ENCODE peak calls at places on chromosomes 1 and 21, in nine cellular contexts. One of them, this sample, is unnamed.

GRCh38 chr1:240245629-240246020 is 153.9 kb downstream of the FMN2 start:
- DNase-seq in astrocyte of the cerebellum: no peak
- DNase-seq in activated CD4-positive, alpha-beta T cell treated with anti-CD3 and anti-CD28 coated beads, Interleukin-2, amount 50 U/mL, for 1 hour: no peak
- DNase-seq in heart left ventricle: no peak
- DNase-seq in kidney: no peak
- DNase-seq in NCI-H1694: no peak
- DNase-seq in brain microvascular endothelial cell: no peak
- DNase-seq in mucosa of gallbladder: no peak
- DNase-seq in NCI-H226: peak; percentile 40
- DNase-seq in this sample: no peak

GRCh38 chr1:17861685-17862084 is 106.6 kb downstream of the ACTL8 start:
- DNase-seq in astrocyte of the cerebellum: no peak
- DNase-seq in activated CD4-positive, alpha-beta T cell treated with anti-CD3 and anti-CD28 coated beads, Interleukin-2, amount 50 U/mL, for 1 hour: no peak
- DNase-seq in heart left ventricle: no peak
- DNase-seq in kidney: no peak
- DNase-seq in NCI-H1694: peak; percentile 54
- DNase-seq in brain microvascular endothelial cell: peak; percentile 57
- DNase-seq in mucosa of gallbladder: no peak
- DNase-seq in NCI-H226: peak; percentile 51
- DNase-seq in this sample: no peak

GRCh38 chr1:236532850-236533249 is 9.1 kb downstream of the LGALS8 start:
- DNase-seq in astrocyte of the cerebellum: no peak
- DNase-seq in activated CD4-positive, alpha-beta T cell treated with anti-CD3 and anti-CD28 coated beads, Interleukin-2, amount 50 U/mL, for 1 hour: no peak
- DNase-seq in heart left ventricle: no peak
- DNase-seq in kidney: no peak
- DNase-seq in NCI-H1694: no peak
- DNase-seq in brain microvascular endothelial cell: no peak
- DNase-seq in mucosa of gallbladder: no peak
- DNase-seq in NCI-H226: no peak
- DNase-seq in this sample: no peak

GRCh38 chr1:116853680-116854191 is 56.0 kb upstream of the PTGFRN start:
- DNase-seq in astrocyte of the cerebellum: peak; percentile 78
- DNase-seq in activated CD4-positive, alpha-beta T cell treated with anti-CD3 and anti-CD28 coated beads, Interleukin-2, amount 50 U/mL, for 1 hour: no peak
- DNase-seq in heart left ventricle: no peak
- DNase-seq in kidney: no peak
- DNase-seq in NCI-H1694: peak; percentile 75
- DNase-seq in brain microvascular endothelial cell: peak; percentile 92
- DNase-seq in mucosa of gallbladder: peak; percentile 73
- DNase-seq in NCI-H226: peak; percentile 71
- DNase-seq in this sample: peak; percentile 72

GRCh38 chr1:231420299-231420958 is 1.7 kb downstream of the EGLN1 start:
- DNase-seq in astrocyte of the cerebellum: no peak
- DNase-seq in activated CD4-positive, alpha-beta T cell treated with anti-CD3 and anti-CD28 coated beads, Interleukin-2, amount 50 U/mL, for 1 hour: no peak
- DNase-seq in heart left ventricle: no peak
- DNase-seq in kidney: no peak
- DNase-seq in NCI-H1694: no peak
- DNase-seq in brain microvascular endothelial cell: no peak
- DNase-seq in mucosa of gallbladder: no peak
- DNase-seq in NCI-H226: no peak
- DNase-seq in this sample: peak; percentile 19

GRCh38 chr1:186026946-186027345 is 292.8 kb downstream of the HMCN1 start:
- DNase-seq in astrocyte of the cerebellum: no peak
- DNase-seq in activated CD4-positive, alpha-beta T cell treated with anti-CD3 and anti-CD28 coated beads, Interleukin-2, amount 50 U/mL, for 1 hour: no peak
- DNase-seq in heart left ventricle: no peak
- DNase-seq in kidney: no peak
- DNase-seq in NCI-H1694: no peak
- DNase-seq in brain microvascular endothelial cell: peak; percentile 46
- DNase-seq in mucosa of gallbladder: no peak
- DNase-seq in NCI-H226: no peak
- DNase-seq in this sample: no peak

GRCh38 chr1:161420763-161421455 is 53.2 kb upstream of the CFAP126 start:
- DNase-seq in astrocyte of the cerebellum: no peak
- DNase-seq in activated CD4-positive, alpha-beta T cell treated with anti-CD3 and anti-CD28 coated beads, Interleukin-2, amount 50 U/mL, for 1 hour: no peak
- DNase-seq in heart left ventricle: no peak
- DNase-seq in kidney: no peak
- DNase-seq in NCI-H1694: no peak
- DNase-seq in brain microvascular endothelial cell: no peak
- DNase-seq in mucosa of gallbladder: no peak
- DNase-seq in NCI-H226: no peak
- DNase-seq in this sample: peak; percentile 29

GRCh38 chr1:147541672-147542548 is 609 bp downstream of the BCL9 start:
- DNase-seq in astrocyte of the cerebellum: no peak
- DNase-seq in activated CD4-positive, alpha-beta T cell treated with anti-CD3 and anti-CD28 coated beads, Interleukin-2, amount 50 U/mL, for 1 hour: no peak
- DNase-seq in heart left ventricle: peak; percentile 62
- DNase-seq in kidney: peak; percentile 85
- DNase-seq in NCI-H1694: no peak
- DNase-seq in brain microvascular endothelial cell: peak; percentile 44
- DNase-seq in mucosa of gallbladder: peak; percentile 17
- DNase-seq in NCI-H226: no peak
- DNase-seq in this sample: peak; percentile 73

GRCh38 chr1:93672069-93672468 is 9.6 kb downstream of the BCAR3 start:
- DNase-seq in astrocyte of the cerebellum: no peak
- DNase-seq in activated CD4-positive, alpha-beta T cell treated with anti-CD3 and anti-CD28 coated beads, Interleukin-2, amount 50 U/mL, for 1 hour: no peak
- DNase-seq in heart left ventricle: peak; percentile 72
- DNase-seq in kidney: no peak
- DNase-seq in NCI-H1694: no peak
- DNase-seq in brain microvascular endothelial cell: peak; percentile 85
- DNase-seq in mucosa of gallbladder: peak; percentile 75
- DNase-seq in NCI-H226: peak; percentile 94
- DNase-seq in this sample: no peak

GRCh38 chr1:109499661-109500536 is 6.0 kb downstream of the CYB561D1 start:
- DNase-seq in astrocyte of the cerebellum: no peak
- DNase-seq in activated CD4-positive, alpha-beta T cell treated with anti-CD3 and anti-CD28 coated beads, Interleukin-2, amount 50 U/mL, for 1 hour: peak; percentile 65
- DNase-seq in heart left ventricle: no peak
- DNase-seq in kidney: no peak
- DNase-seq in NCI-H1694: peak; percentile 68
- DNase-seq in brain microvascular endothelial cell: peak; percentile 26
- DNase-seq in mucosa of gallbladder: peak; percentile 50
- DNase-seq in NCI-H226: peak; percentile 59
- DNase-seq in this sample: peak; percentile 60

GRCh38 chr1:230825804-230826160 is 42.5 kb downstream of the C1orf198 start:
- DNase-seq in astrocyte of the cerebellum: no peak
- DNase-seq in activated CD4-positive, alpha-beta T cell treated with anti-CD3 and anti-CD28 coated beads, Interleukin-2, amount 50 U/mL, for 1 hour: no peak
- DNase-seq in heart left ventricle: no peak
- DNase-seq in kidney: no peak
- DNase-seq in NCI-H1694: no peak
- DNase-seq in brain microvascular endothelial cell: no peak
- DNase-seq in mucosa of gallbladder: peak; percentile 14
- DNase-seq in NCI-H226: no peak
- DNase-seq in this sample: no peak

GRCh38 chr21:38938343-38938742 is 132.6 kb downstream of the ETS2 start:
- DNase-seq in astrocyte of the cerebellum: no peak
- DNase-seq in activated CD4-positive, alpha-beta T cell treated with anti-CD3 and anti-CD28 coated beads, Interleukin-2, amount 50 U/mL, for 1 hour: no peak
- DNase-seq in heart left ventricle: no peak
- DNase-seq in kidney: no peak
- DNase-seq in NCI-H1694: no peak
- DNase-seq in brain microvascular endothelial cell: peak; percentile 36
- DNase-seq in mucosa of gallbladder: no peak
- DNase-seq in NCI-H226: no peak
- DNase-seq in this sample: no peak

GRCh38 chr1:14140800-14141526 is 441.0 kb downstream of the PRDM2 start:
- DNase-seq in astrocyte of the cerebellum: peak; percentile 34
- DNase-seq in activated CD4-positive, alpha-beta T cell treated with anti-CD3 and anti-CD28 coated beads, Interleukin-2, amount 50 U/mL, for 1 hour: no peak
- DNase-seq in heart left ventricle: peak; percentile 83
- DNase-seq in kidney: peak; percentile 81
- DNase-seq in NCI-H1694: no peak
- DNase-seq in brain microvascular endothelial cell: no peak
- DNase-seq in mucosa of gallbladder: peak; percentile 46
- DNase-seq in NCI-H226: no peak
- DNase-seq in this sample: peak; percentile 96

GRCh38 chr1:28156821-28157220 is 19.7 kb downstream of the PTAFR start:
- DNase-seq in astrocyte of the cerebellum: no peak
- DNase-seq in activated CD4-positive, alpha-beta T cell treated with anti-CD3 and anti-CD28 coated beads, Interleukin-2, amount 50 U/mL, for 1 hour: no peak
- DNase-seq in heart left ventricle: no peak
- DNase-seq in kidney: no peak
- DNase-seq in NCI-H1694: no peak
- DNase-seq in brain microvascular endothelial cell: no peak
- DNase-seq in mucosa of gallbladder: peak; percentile 24
- DNase-seq in NCI-H226: no peak
- DNase-seq in this sample: no peak

GRCh38 chr1:29358183-29358582 is 121.9 kb downstream of the PTPRU start:
- DNase-seq in astrocyte of the cerebellum: no peak
- DNase-seq in activated CD4-positive, alpha-beta T cell treated with anti-CD3 and anti-CD28 coated beads, Interleukin-2, amount 50 U/mL, for 1 hour: no peak
- DNase-seq in heart left ventricle: no peak
- DNase-seq in kidney: no peak
- DNase-seq in NCI-H1694: no peak
- DNase-seq in brain microvascular endothelial cell: no peak
- DNase-seq in mucosa of gallbladder: no peak
- DNase-seq in NCI-H226: no peak
- DNase-seq in this sample: no peak

GRCh38 chr1:55700359-55701130 is 485.4 kb upstream of the USP24 start:
- DNase-seq in astrocyte of the cerebellum: no peak
- DNase-seq in activated CD4-positive, alpha-beta T cell treated with anti-CD3 and anti-CD28 coated beads, Interleukin-2, amount 50 U/mL, for 1 hour: no peak
- DNase-seq in heart left ventricle: no peak
- DNase-seq in kidney: no peak
- DNase-seq in NCI-H1694: no peak
- DNase-seq in brain microvascular endothelial cell: no peak
- DNase-seq in mucosa of gallbladder: no peak
- DNase-seq in NCI-H226: peak; percentile 39
- DNase-seq in this sample: peak; percentile 8

GRCh38 chr21:35027558-35028450 is 21.3 kb downstream of the RUNX1 start:
- DNase-seq in astrocyte of the cerebellum: no peak
- DNase-seq in activated CD4-positive, alpha-beta T cell treated with anti-CD3 and anti-CD28 coated beads, Interleukin-2, amount 50 U/mL, for 1 hour: no peak
- DNase-seq in heart left ventricle: no peak
- DNase-seq in kidney: no peak
- DNase-seq in NCI-H1694: no peak
- DNase-seq in brain microvascular endothelial cell: no peak
- DNase-seq in mucosa of gallbladder: no peak
- DNase-seq in NCI-H226: no peak
- DNase-seq in this sample: no peak

GRCh38 chr1:225923381-225923691 is 714 bp downstream of the PYCR2 start:
- DNase-seq in astrocyte of the cerebellum: no peak
- DNase-seq in activated CD4-positive, alpha-beta T cell treated with anti-CD3 and anti-CD28 coated beads, Interleukin-2, amount 50 U/mL, for 1 hour: no peak
- DNase-seq in heart left ventricle: no peak
- DNase-seq in kidney: no peak
- DNase-seq in NCI-H1694: no peak
- DNase-seq in brain microvascular endothelial cell: no peak
- DNase-seq in mucosa of gallbladder: no peak
- DNase-seq in NCI-H226: no peak
- DNase-seq in this sample: no peak

GRCh38 chr1:54297596-54298283 is 97.8 kb downstream of the MRPL37 start:
- DNase-seq in astrocyte of the cerebellum: no peak
- DNase-seq in activated CD4-positive, alpha-beta T cell treated with anti-CD3 and anti-CD28 coated beads, Interleukin-2, amount 50 U/mL, for 1 hour: no peak
- DNase-seq in heart left ventricle: no peak
- DNase-seq in kidney: peak; percentile 66
- DNase-seq in NCI-H1694: peak; percentile 33
- DNase-seq in brain microvascular endothelial cell: no peak
- DNase-seq in mucosa of gallbladder: no peak
- DNase-seq in NCI-H226: no peak
- DNase-seq in this sample: no peak

GRCh38 chr1:16006552-16007485 is 2.8 kb downstream of the SRARP start:
- DNase-seq in astrocyte of the cerebellum: no peak
- DNase-seq in activated CD4-positive, alpha-beta T cell treated with anti-CD3 and anti-CD28 coated beads, Interleukin-2, amount 50 U/mL, for 1 hour: no peak
- DNase-seq in heart left ventricle: no peak
- DNase-seq in kidney: peak; percentile 62
- DNase-seq in NCI-H1694: no peak
- DNase-seq in brain microvascular endothelial cell: no peak
- DNase-seq in mucosa of gallbladder: no peak
- DNase-seq in NCI-H226: peak; percentile 26
- DNase-seq in this sample: no peak

GRCh38 chr1:221715321-221716169 is 26.3 kb downstream of the DUSP10 start:
- DNase-seq in astrocyte of the cerebellum: no peak
- DNase-seq in activated CD4-positive, alpha-beta T cell treated with anti-CD3 and anti-CD28 coated beads, Interleukin-2, amount 50 U/mL, for 1 hour: no peak
- DNase-seq in heart left ventricle: no peak
- DNase-seq in kidney: no peak
- DNase-seq in NCI-H1694: peak; percentile 38
- DNase-seq in brain microvascular endothelial cell: no peak
- DNase-seq in mucosa of gallbladder: no peak
- DNase-seq in NCI-H226: no peak
- DNase-seq in this sample: no peak

GRCh38 chr1:235075121-235075954 is 53.3 kb downstream of the TOMM20 start:
- DNase-seq in astrocyte of the cerebellum: peak; percentile 32
- DNase-seq in activated CD4-positive, alpha-beta T cell treated with anti-CD3 and anti-CD28 coated beads, Interleukin-2, amount 50 U/mL, for 1 hour: peak; percentile 49
- DNase-seq in heart left ventricle: peak; percentile 78
- DNase-seq in kidney: peak; percentile 93
- DNase-seq in NCI-H1694: no peak
- DNase-seq in brain microvascular endothelial cell: peak; percentile 92
- DNase-seq in mucosa of gallbladder: peak; percentile 49
- DNase-seq in NCI-H226: peak; percentile 63
- DNase-seq in this sample: no peak

GRCh38 chr1:192713921-192714320 is 78.0 kb downstream of the RGS13 start:
- DNase-seq in astrocyte of the cerebellum: no peak
- DNase-seq in activated CD4-positive, alpha-beta T cell treated with anti-CD3 and anti-CD28 coated beads, Interleukin-2, amount 50 U/mL, for 1 hour: no peak
- DNase-seq in heart left ventricle: no peak
- DNase-seq in kidney: no peak
- DNase-seq in NCI-H1694: no peak
- DNase-seq in brain microvascular endothelial cell: no peak
- DNase-seq in mucosa of gallbladder: no peak
- DNase-seq in NCI-H226: no peak
- DNase-seq in this sample: no peak

GRCh38 chr21:38352536-38353219 is 95.9 kb downstream of the KCNJ15 start:
- DNase-seq in astrocyte of the cerebellum: peak; percentile 76
- DNase-seq in activated CD4-positive, alpha-beta T cell treated with anti-CD3 and anti-CD28 coated beads, Interleukin-2, amount 50 U/mL, for 1 hour: peak; percentile 47
- DNase-seq in heart left ventricle: no peak
- DNase-seq in kidney: no peak
- DNase-seq in NCI-H1694: peak; percentile 52
- DNase-seq in brain microvascular endothelial cell: peak; percentile 68
- DNase-seq in mucosa of gallbladder: peak; percentile 64
- DNase-seq in NCI-H226: peak; percentile 28
- DNase-seq in this sample: no peak

GRCh38 chr1:2840036-2840809 is 38.7 kb upstream of the TTC34 start:
- DNase-seq in astrocyte of the cerebellum: no peak
- DNase-seq in activated CD4-positive, alpha-beta T cell treated with anti-CD3 and anti-CD28 coated beads, Interleukin-2, amount 50 U/mL, for 1 hour: peak; percentile 61
- DNase-seq in heart left ventricle: no peak
- DNase-seq in kidney: peak; percentile 49
- DNase-seq in NCI-H1694: no peak
- DNase-seq in brain microvascular endothelial cell: no peak
- DNase-seq in mucosa of gallbladder: no peak
- DNase-seq in NCI-H226: no peak
- DNase-seq in this sample: peak; percentile 2

GRCh38 chr1:39238476-39238875 is 34.0 kb downstream of the MACF1 start:
- DNase-seq in astrocyte of the cerebellum: peak; percentile 68
- DNase-seq in activated CD4-positive, alpha-beta T cell treated with anti-CD3 and anti-CD28 coated beads, Interleukin-2, amount 50 U/mL, for 1 hour: no peak
- DNase-seq in heart left ventricle: no peak
- DNase-seq in kidney: no peak
- DNase-seq in NCI-H1694: no peak
- DNase-seq in brain microvascular endothelial cell: peak; percentile 76
- DNase-seq in mucosa of gallbladder: no peak
- DNase-seq in NCI-H226: peak; percentile 49
- DNase-seq in this sample: peak; percentile 29

GRCh38 chr1:81920245-81920740 is 119.6 kb downstream of the ADGRL2 start:
- DNase-seq in astrocyte of the cerebellum: peak; percentile 24
- DNase-seq in activated CD4-positive, alpha-beta T cell treated with anti-CD3 and anti-CD28 coated beads, Interleukin-2, amount 50 U/mL, for 1 hour: no peak
- DNase-seq in heart left ventricle: no peak
- DNase-seq in kidney: peak; percentile 58
- DNase-seq in NCI-H1694: no peak
- DNase-seq in brain microvascular endothelial cell: peak; percentile 72
- DNase-seq in mucosa of gallbladder: no peak
- DNase-seq in NCI-H226: peak; percentile 85
- DNase-seq in this sample: no peak

GRCh38 chr1:204227996-204228785 is 14.4 kb upstream of the GOLT1A start:
- DNase-seq in astrocyte of the cerebellum: no peak
- DNase-seq in activated CD4-positive, alpha-beta T cell treated with anti-CD3 and anti-CD28 coated beads, Interleukin-2, amount 50 U/mL, for 1 hour: no peak
- DNase-seq in heart left ventricle: no peak
- DNase-seq in kidney: no peak
- DNase-seq in NCI-H1694: no peak
- DNase-seq in brain microvascular endothelial cell: no peak
- DNase-seq in mucosa of gallbladder: no peak
- DNase-seq in NCI-H226: no peak
- DNase-seq in this sample: no peak

GRCh38 chr1:204438628-204439027 is 27.0 kb upstream of the PPP1R15B start:
- DNase-seq in astrocyte of the cerebellum: peak; percentile 97
- DNase-seq in activated CD4-positive, alpha-beta T cell treated with anti-CD3 and anti-CD28 coated beads, Interleukin-2, amount 50 U/mL, for 1 hour: no peak
- DNase-seq in heart left ventricle: no peak
- DNase-seq in kidney: no peak
- DNase-seq in NCI-H1694: no peak
- DNase-seq in brain microvascular endothelial cell: peak; percentile 94
- DNase-seq in mucosa of gallbladder: peak; percentile 52
- DNase-seq in NCI-H226: peak; percentile 100
- DNase-seq in this sample: no peak

GRCh38 chr1:192439373-192440025 is 122.7 kb downstream of the RGS21 start:
- DNase-seq in astrocyte of the cerebellum: peak; percentile 35
- DNase-seq in activated CD4-positive, alpha-beta T cell treated with anti-CD3 and anti-CD28 coated beads, Interleukin-2, amount 50 U/mL, for 1 hour: no peak
- DNase-seq in heart left ventricle: no peak
- DNase-seq in kidney: no peak
- DNase-seq in NCI-H1694: no peak
- DNase-seq in brain microvascular endothelial cell: peak; percentile 70
- DNase-seq in mucosa of gallbladder: no peak
- DNase-seq in NCI-H226: peak; percentile 61
- DNase-seq in this sample: no peak

GRCh38 chr1:154880651-154881050 is 10.6 kb upstream of the KCNN3 start:
- DNase-seq in astrocyte of the cerebellum: no peak
- DNase-seq in activated CD4-positive, alpha-beta T cell treated with anti-CD3 and anti-CD28 coated beads, Interleukin-2, amount 50 U/mL, for 1 hour: no peak
- DNase-seq in heart left ventricle: no peak
- DNase-seq in kidney: peak; percentile 2
- DNase-seq in NCI-H1694: no peak
- DNase-seq in brain microvascular endothelial cell: no peak
- DNase-seq in mucosa of gallbladder: no peak
- DNase-seq in NCI-H226: no peak
- DNase-seq in this sample: no peak